ENCODE peak calls at places on chromosomes 16 and 17, in seven cellular contexts. L is MM.1S, D is psoas muscle, M is endodermal cell, V is tibial artery, U is fibroblast of the aortic adventitia, T is PC-9. B is an unnamed sample.

GRCh38 chr17:1762233-1762905 is 509 bp downstream of the SERPINF1 start:
- DNase-seq in U (peak; percentile 84), T (no peak), L (no peak), D (peak; percentile 84), M (peak; percentile 77), V (no peak), B (no peak)

GRCh38 chr17:11618861-11619566 is 20.7 kb downstream of the DNAH9 start:
- DNase-seq in U (no peak), D (no peak), T (no peak), V (no peak), L (peak; percentile 50), M (no peak), B (no peak)

GRCh38 chr17:46815474-46816353 is 2.8 kb downstream of the WNT3 start:
- DNase-seq in V (no peak), D (no peak), M (peak; percentile 63), L (no peak), T (no peak), U (no peak), B (no peak)

GRCh38 chr17:64728041-64728695 is 66.1 kb upstream of the SMURF2 start:
- DNase-seq in L (no peak), V (peak; percentile 34), D (no peak), U (no peak), T (no peak), M (no peak), B (no peak)

GRCh38 chr17:2981325-2981724 is 82.1 kb downstream of the OR1D5 start:
- DNase-seq in D (no peak), T (no peak), U (no peak), L (no peak), M (peak; percentile 38), V (peak; percentile 20), B (no peak)

GRCh38 chr17:32732900-32733299 is 144.0 kb downstream of the MYO1D start:
- DNase-seq in L (no peak), M (no peak), D (no peak), T (no peak), U (no peak), V (no peak), B (no peak)

GRCh38 chr17:40139566-40140058 is 725 bp upstream of the CASC3 start:
- DNase-seq in D (no peak), U (no peak), V (no peak), T (no peak), L (no peak), M (no peak), B (no peak)

GRCh38 chr17:48011405-48012150 is 26.0 kb downstream of the COPZ2 start:
- DNase-seq in T (no peak), D (no peak), U (peak; percentile 40), V (no peak), M (peak; percentile 85), L (peak; percentile 70), B (no peak)

GRCh38 chr17:41814195-41814594 is 1.4 kb downstream of the FKBP10 start:
- DNase-seq in V (no peak), T (no peak), D (no peak), U (peak; percentile 37), L (no peak), M (no peak), B (no peak)

GRCh38 chr16:23524886-23525285 is 14.6 kb upstream of the GGA2 start:
- DNase-seq in V (no peak), D (no peak), T (no peak), U (no peak), M (no peak), L (no peak), B (no peak)

GRCh38 chr16:72844225-72844920 is 203.6 kb downstream of the ZFHX3 start:
- DNase-seq in T (no peak), M (no peak), U (no peak), D (no peak), V (no peak), L (peak; percentile 30), B (no peak)

GRCh38 chr16:76583466-76583865 is 306.3 kb downstream of the CNTNAP4 start:
- DNase-seq in D (no peak), V (no peak), L (no peak), T (no peak), M (no peak), U (peak; percentile 14), B (no peak)

GRCh38 chr16:2713985-2714774 is 5.8 kb downstream of the PRSS27 start:
- DNase-seq in M (no peak), D (no peak), V (no peak), T (no peak), L (no peak), U (no peak), B (no peak)

GRCh38 chr17:6853764-6854442 is 22.4 kb upstream of the TEKT1 start:
- DNase-seq in L (peak; percentile 83), M (peak; percentile 94), U (no peak), V (no peak), D (no peak), T (no peak), B (no peak)

GRCh38 chr17:57357392-57357784 is 101.1 kb downstream of the MSI2 start:
- DNase-seq in L (peak; percentile 50), T (peak; percentile 58), M (no peak), V (no peak), U (no peak), D (peak; percentile 51), B (no peak)

GRCh38 chr16:24822974-24823373 is 22.8 kb upstream of the SLC5A11 start:
- DNase-seq in U (no peak), L (no peak), T (no peak), D (no peak), V (no peak), M (no peak), B (no peak)

GRCh38 chr16:66578596-66579531 is at the start of gene CMTM2:
- DNase-seq in U (no peak), D (no peak), V (peak; percentile 70), L (no peak), M (peak; percentile 61), T (no peak), B (no peak)

GRCh38 chr16:85622683-85623082 is 9.6 kb downstream of the GSE1 start:
- DNase-seq in M (no peak), L (no peak), D (no peak), V (no peak), U (no peak), T (no peak), B (no peak)

GRCh38 chr16:9378876-9379275 is 287.4 kb downstream of the HAPSTR1 start:
- DNase-seq in M (no peak), U (no peak), D (no peak), T (no peak), V (no peak), L (no peak), B (no peak)

GRCh38 chr17:42795061-42795460 is 3.4 kb downstream of the COA3 start:
- DNase-seq in V (peak; percentile 51), U (no peak), L (no peak), T (no peak), D (no peak), M (no peak), B (no peak)

GRCh38 chr17:8109669-8110455 is 8.5 kb downstream of the ALOXE3 start:
- DNase-seq in D (peak; percentile 49), M (peak; percentile 96), V (no peak), T (no peak), L (peak; percentile 72), U (peak; percentile 19), B (no peak)

DNA sequence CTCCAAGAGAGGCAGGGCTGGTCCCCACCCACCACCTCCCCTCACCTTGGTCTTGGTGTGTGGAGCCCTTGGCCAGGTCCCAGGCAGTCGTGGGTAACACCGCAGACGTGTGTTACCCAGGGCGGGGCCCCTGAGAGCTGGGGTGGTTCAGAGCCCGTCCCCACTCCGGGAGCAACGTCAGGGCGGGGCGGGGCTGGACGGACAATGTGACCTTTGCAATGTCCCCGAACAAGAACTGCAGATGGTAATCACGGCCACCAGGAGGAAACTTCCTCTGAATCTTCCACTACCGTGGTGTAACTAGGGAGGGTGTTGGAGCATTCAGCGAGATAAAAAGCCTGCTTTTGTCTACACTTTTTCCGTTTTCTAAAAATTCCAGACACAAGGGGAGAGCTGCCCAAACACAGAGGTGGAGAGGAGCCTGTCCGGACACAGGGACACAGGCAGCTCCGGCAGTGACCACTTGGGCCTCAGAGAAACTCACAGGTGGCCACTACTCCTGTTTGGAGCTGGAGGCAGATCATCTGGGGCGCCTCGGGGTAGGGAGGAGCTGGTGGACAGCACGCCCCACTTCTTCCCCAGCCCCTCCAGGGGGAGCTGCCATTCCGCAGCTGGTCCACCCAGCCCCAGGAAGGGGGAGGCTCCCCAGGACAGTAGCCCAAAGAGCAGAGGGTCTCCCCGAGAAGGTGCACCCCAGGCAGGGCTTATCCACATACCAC is 14.2 kb upstream of the SLC38A10 start:
- DNase-seq in L (peak; percentile 55), M (peak; percentile 92), V (peak; percentile 93), T (peak; percentile 76), D (peak; percentile 96), U (peak; percentile 72), B (no peak)
- H3K4me3 ChIP-seq in L (no peak overlapping the region), M (no peak overlapping the region), V (peak overlapping the region; percentile 27), T (peak overlapping the region; percentile 39), D (peak overlapping the region; percentile 61), U (peak overlapping the region; percentile 17), B (no peak overlapping the region)

DNA sequence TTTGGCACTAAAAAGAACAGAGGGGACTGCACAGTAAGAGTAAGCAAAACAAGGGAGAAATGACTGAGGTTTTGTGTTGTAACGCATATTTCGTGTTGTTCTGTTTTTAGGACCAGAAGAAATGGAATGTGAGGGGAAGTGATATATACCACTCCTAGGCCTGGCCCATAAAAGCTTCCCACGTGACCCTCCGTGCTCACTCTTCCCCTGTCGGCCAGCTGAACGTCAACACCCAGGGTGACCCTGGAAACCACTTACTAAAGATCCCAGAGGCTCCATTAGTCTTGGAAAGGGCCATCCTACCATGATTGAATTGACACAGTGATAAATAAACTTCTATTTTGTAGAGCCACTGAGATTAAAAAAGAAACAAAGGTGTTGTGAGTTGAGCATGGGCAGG is 79.8 kb downstream of the HELZ start:
- DNase-seq in V (no peak), T (no peak), M (no peak), L (no peak), D (peak; percentile 19), U (peak; percentile 4), B (no peak)
- TF ChIP-seq CTCF in V (no peak), T (no peak), M (no peak), L (no peak), D (no peak), U (no peak), B (no peak)

GRCh38 chr16:49851468-49851787 is 4.5 kb downstream of the ZNF423 start:
- DNase-seq in V (no peak), T (no peak), L (no peak), M (no peak), U (no peak), D (no peak), B (no peak)
- H3K4me3 ChIP-seq in V (no peak overlapping the region), T (no peak overlapping the region), L (no peak overlapping the region), M (no peak overlapping the region), U (no peak overlapping the region), D (peak overlapping the region; percentile 53), B (no peak overlapping the region)

GRCh38 chr16:57722651-57723050 is 12.9 kb upstream of the KATNB1 start:
- DNase-seq in U (no peak), V (no peak), D (no peak), M (no peak), L (no peak), T (no peak), B (no peak)

GRCh38 chr16:57721356-57721755 is 14.2 kb upstream of the KATNB1 start:
- DNase-seq in U (no peak), V (no peak), L (no peak), D (no peak), T (no peak), M (no peak), B (no peak)

GRCh38 chr16:57724541-57724940 is 11.0 kb upstream of the KATNB1 start:
- DNase-seq in D (no peak), T (no peak), U (no peak), M (no peak), V (no peak), L (no peak), B (no peak)

GRCh38 chr16:57721765-57722499 is 13.6 kb upstream of the KATNB1 start:
- DNase-seq in T (no peak), V (no peak), M (peak; percentile 55), U (no peak), D (no peak), L (no peak), B (no peak)

GRCh38 chr16:57723170-57723569 is 12.4 kb upstream of the KATNB1 start:
- DNase-seq in M (peak; percentile 85), D (no peak), T (no peak), V (no peak), L (no peak), U (no peak), B (no peak)
- TF ChIP-seq CTCF in M (peak; percentile 76), D (no peak), T (peak; percentile 59), V (no peak), L (no peak), U (no peak), B (no peak)

B was measured in AG04449.